ENCODE peak calls at places on chromosome 2, in ten cellular contexts. U is activated naive CD8-positive, alpha-beta T cell treated with anti-CD3 and anti-CD28 coated beads, Interleukin-2, amount 50 U/mL, for 24 hours; V is NCI-H524 treated with DMSO at 0.1 percent for 48 hours; F is naive B cell; E is adrenal gland; T is left cardiac atrium; I is NCI-H2029; B is Peyer's patch; M is T1000; G is SW 1271. N is an unnamed sample.

GRCh38 chr2:161414385-161415040 is 1.6 kb upstream of the TBR1 start:
- DNase-seq in U (no peak), V (no peak), F (no peak), E (peak), T (peak), I (no peak), B (no peak), M (no peak), G (no peak), N (no peak)

GRCh38 chr2:86372641-86373502 is 35.4 kb upstream of the REEP1 start:
- DNase-seq in U (peak), V (no peak), F (no peak), E (peak), T (no peak), I (no peak), B (peak), M (peak), G (peak), N (no peak)

GRCh38 chr2:238950551-238950950 is 102.7 kb downstream of the TWIST2 start:
- DNase-seq in U (no peak), V (no peak), F (no peak), E (peak), T (no peak), I (no peak), B (no peak), M (no peak), G (no peak), N (no peak)

GRCh38 chr2:220579452-220579851 is 952.0 kb downstream of the SLC4A3 start:
- DNase-seq in U (no peak), V (no peak), F (no peak), E (no peak), T (no peak), I (no peak), B (no peak), M (no peak), G (no peak), N (no peak)

GRCh38 chr2:177078416-177078815 is 134.2 kb upstream of the HNRNPA3 start:
- DNase-seq in U (no peak), V (no peak), F (no peak), E (no peak), T (peak), I (peak), B (peak), M (no peak), G (no peak), N (no peak)

GRCh38 chr2:160427629-160428424 is 65.8 kb downstream of the RBMS1 start:
- DNase-seq in U (peak), V (no peak), F (peak), E (no peak), T (no peak), I (no peak), B (peak), M (no peak), G (peak), N (peak)

GRCh38 chr2:183477296-183477695 is 353.1 kb downstream of the NUP35 start:
- DNase-seq in U (no peak), V (no peak), F (no peak), E (no peak), T (no peak), I (no peak), B (no peak), M (no peak), G (no peak), N (no peak)

GRCh38 chr2:70977605-70978205 is 725 bp upstream of the ANKRD53 start:
- DNase-seq in U (no peak), V (no peak), F (peak), E (no peak), T (peak), I (peak), B (peak), M (no peak), G (peak), N (no peak)

GRCh38 chr2:7427293-7428060 is 510.3 kb downstream of the RNF144A start:
- DNase-seq in U (no peak), V (peak), F (peak), E (peak), T (no peak), I (peak), B (peak), M (no peak), G (peak), N (peak)

GRCh38 chr2:45681675-45682074 is 30.2 kb downstream of the PRKCE start:
- DNase-seq in U (no peak), V (no peak), F (no peak), E (peak), T (no peak), I (peak), B (peak), M (peak), G (peak), N (no peak)

N was measured in KG1.